ENCODE peak calls at places on chromosomes 12 and 14, in ten cellular contexts. L, Q, T, P, N, U, D, I, E and W are unnamed samples.

GRCh38 chr12:118103601-118104382 is at the start of gene VSIG10:
- DNase-seq in L (peak), Q (peak), T (peak), P (peak), N (peak), U (peak), D (peak), I (peak), E (no peak), W (peak)

GRCh38 chr12:51972849-51973273 is 21.4 kb downstream of the ACVR1B start:
- DNase-seq in L (peak), Q (peak), T (no peak), P (peak), N (no peak), U (peak), D (peak), I (no peak), E (peak), W (no peak)

GRCh38 chr12:40253936-40254335 is 29.1 kb downstream of the LRRK2 start:
- DNase-seq in L (peak), Q (peak), T (no peak), P (no peak), N (no peak), U (no peak), D (peak), I (no peak), E (no peak), W (no peak)

GRCh38 chr14:20697273-20698017 is 8.9 kb downstream of the ANG start:
- DNase-seq in L (peak), Q (peak), T (peak), P (peak), N (peak), U (peak), D (peak), I (no peak), E (peak), W (peak)

GRCh38 chr12:108633081-108633533 is 587 bp downstream of the SELPLG start:
- DNase-seq in L (no peak), Q (no peak), T (no peak), P (no peak), N (no peak), U (no peak), D (no peak), I (no peak), E (no peak), W (peak)

GRCh38 chr12:85385406-85385805 is 105.4 kb downstream of the ALX1 start:
- DNase-seq in L (no peak), Q (no peak), T (no peak), P (no peak), N (no peak), U (no peak), D (no peak), I (no peak), E (no peak), W (no peak)

GRCh38 chr14:74671789-74672188 is 41.1 kb downstream of the AREL1 start:
- DNase-seq in L (peak), Q (no peak), T (no peak), P (no peak), N (no peak), U (no peak), D (peak), I (no peak), E (no peak), W (no peak)

GRCh38 chr12:5996459-5996858 is 51.4 kb upstream of the ANO2 start:
- DNase-seq in L (peak), Q (no peak), T (no peak), P (no peak), N (no peak), U (no peak), D (no peak), I (no peak), E (no peak), W (no peak)

GRCh38 chr14:51855234-51855633 is 5.2 kb upstream of the GNG2 start:
- DNase-seq in L (peak), Q (peak), T (no peak), P (no peak), N (no peak), U (no peak), D (peak), I (no peak), E (no peak), W (no peak)

GRCh38 chr12:108768591-108769500 is 37.5 kb upstream of the CORO1C start:
- DNase-seq in L (no peak), Q (no peak), T (no peak), P (peak), N (no peak), U (no peak), D (peak), I (peak), E (no peak), W (peak)

GRCh38 chr12:113670742-113671141 is 199.1 kb upstream of the LHX5 start:
- DNase-seq in L (no peak), Q (no peak), T (no peak), P (no peak), N (no peak), U (no peak), D (no peak), I (no peak), E (no peak), W (no peak)

GRCh38 chr12:39402922-39403321 is 40.0 kb downstream of the KIF21A start:
- DNase-seq in L (peak), Q (no peak), T (no peak), P (no peak), N (no peak), U (no peak), D (no peak), I (no peak), E (no peak), W (no peak)